ENCODE peak calls at places on chromosome X, in four cellular contexts. O is dermis microvascular lymphatic vessel endothelial cell, R is ureter, S is DMS 273 treated with DMSO at 0.1 percent for 48 hours. H is an unnamed sample.

GRCh38 chrX:37487271-37487670 is 84.2 kb upstream of the LANCL3 start:
- DNase-seq in O (no peak), R (no peak), S (no peak), H (no peak)

GRCh38 chrX:2627272-2627867 is 63.7 kb upstream of the CD99 start:
- DNase-seq in O (peak; percentile 55), R (no peak), S (no peak), H (no peak)

GRCh38 chrX:130393451-130394074 is 8.1 kb upstream of the GPR119 start:
- DNase-seq in O (peak; percentile 44), R (no peak), S (peak; percentile 7), H (no peak)

GRCh38 chrX:153913211-153913610 is 8.7 kb downstream of the AVPR2 start:
- DNase-seq in O (no peak), R (no peak), S (no peak), H (no peak)

GRCh38 chrX:30649859-30650258 is 3.4 kb upstream of the GK start:
- DNase-seq in O (no peak), R (no peak), S (no peak), H (no peak)

GRCh38 chrX:132568291-132568690 is 79.5 kb upstream of the MBNL3 start:
- DNase-seq in O (no peak), R (no peak), S (no peak), H (no peak)

GRCh38 chrX:7170903-7171302 is 22.9 kb upstream of the PUDP start:
- DNase-seq in O (peak; percentile 30), R (no peak), S (no peak), H (peak; percentile 25)

GRCh38 chrX:12970691-12971202 is 4.2 kb upstream of the TMSB4X start:
- DNase-seq in O (peak; percentile 79), R (no peak), S (no peak), H (no peak)

GRCh38 chrX:153827903-153828302 is 2.4 kb downstream of the PDZD4 start:
- DNase-seq in O (no peak), R (no peak), S (no peak), H (no peak)

GRCh38 chrX:22395372-22395771 is 122.7 kb downstream of the CBLL2 start:
- DNase-seq in O (peak; percentile 67), R (no peak), S (no peak), H (no peak)

GRCh38 chrX:15686818-15687685 is 22.4 kb upstream of the CLTRN start:
- DNase-seq in O (peak; percentile 60), R (peak; percentile 73), S (no peak), H (peak; percentile 29)

GRCh38 chrX:146907391-146908240 is 93.1 kb upstream of the CXorf51A start:
- DNase-seq in O (no peak), R (no peak), S (no peak), H (no peak)

GRCh38 chrX:154890990-154891639 is 5.0 kb downstream of the F8A1 start:
- DNase-seq in O (no peak), R (no peak), S (no peak), H (no peak)

GRCh38 chrX:10897768-10898167 is 213.4 kb upstream of the HCCS start:
- DNase-seq in O (no peak), R (no peak), S (no peak), H (no peak)

GRCh38 chrX:12721042-12721441 is 70.2 kb upstream of the PRPS2 start:
- DNase-seq in O (peak; percentile 1), R (no peak), S (no peak), H (no peak)

GRCh38 chrX:27660878-27661277 is 70.7 kb downstream of the DCAF8L2 start:
- DNase-seq in O (no peak), R (no peak), S (no peak), H (no peak)

GRCh38 chrX:30713061-30713525 is 59.9 kb downstream of the GK start:
- DNase-seq in O (peak; percentile 60), R (peak; percentile 50), S (no peak), H (peak; percentile 14)

GRCh38 chrX:13220916-13221315 is 98.9 kb downstream of the ATXN3L start:
- DNase-seq in O (no peak), R (no peak), S (no peak), H (no peak)

GRCh38 chrX:44619039-44619438 is 76.4 kb upstream of the FUNDC1 start:
- DNase-seq in O (no peak), R (peak; percentile 31), S (no peak), H (no peak)

GRCh38 chrX:22950278-22951266 is 49.2 kb upstream of the DDX53 start:
- DNase-seq in O (peak; percentile 75), R (peak; percentile 43), S (no peak), H (peak; percentile 18)

GRCh38 chrX:67780694-67781109 is 236.9 kb downstream of the AR start:
- DNase-seq in O (peak; percentile 89), R (peak; percentile 78), S (no peak), H (peak; percentile 27)

GRCh38 chrX:149032449-149032848 is 472.7 kb downstream of the IDS start:
- DNase-seq in O (no peak), R (no peak), S (no peak), H (no peak)

GRCh38 chrX:132207996-132208395 is 11.3 kb downstream of the RAP2C start:
- DNase-seq in O (no peak), R (no peak), S (no peak), H (no peak)

GRCh38 chrX:39261446-39262147 is 460.3 kb downstream of the MID1IP1 start:
- DNase-seq in O (peak; percentile 39), R (no peak), S (no peak), H (peak; percentile 16)

GRCh38 chrX:8049827-8050226 is 121.2 kb downstream of the VCX2 start:
- DNase-seq in O (no peak), R (no peak), S (peak; percentile 57), H (no peak)

GRCh38 chrX:22690116-22690515 is 309.6 kb upstream of the DDX53 start:
- DNase-seq in O (peak; percentile 3), R (no peak), S (no peak), H (no peak)

GRCh38 chrX:1108451-1109445 is 103.7 kb downstream of the CRLF2 start:
- DNase-seq in O (no peak), R (no peak), S (no peak), H (no peak)

GRCh38 chrX:68114573-68115199 is 318.6 kb downstream of the OPHN1 start:
- DNase-seq in O (no peak), R (no peak), S (peak; percentile 91), H (no peak)

GRCh38 chrX:50093627-50094026 is 107.2 kb downstream of the AKAP4 start:
- DNase-seq in O (no peak), R (no peak), S (no peak), H (no peak)

GRCh38 chrX:153649178-153649914 is 2.3 kb downstream of the DUSP9 start:
- DNase-seq in O (peak; percentile 38), R (no peak), S (no peak), H (no peak)